ENCODE peak calls at places on chromosomes 5 and 9, in six cellular contexts. Q is kidney; M is CD4-positive, CD25-positive, alpha-beta regulatory T cell; N is mucosa of descending colon; J is AG04450; U is A673. G is an unnamed sample.

GRCh38 chr5:14153932-14154646 is 10.9 kb downstream of the TRIO start:
- DNase-seq in Q (peak; percentile 84), M (no peak), N (peak; percentile 80), J (no peak), U (no peak), G (peak; percentile 75)

GRCh38 chr5:134249469-134250379 is 23.9 kb upstream of the PPP2CA start:
- DNase-seq in Q (no peak), M (no peak), N (peak; percentile 19), J (no peak), U (no peak), G (peak; percentile 67)

GRCh38 chr9:134518004-134518606 is 123.5 kb upstream of the COL5A1 start:
- DNase-seq in Q (peak; percentile 62), M (no peak), N (no peak), J (no peak), U (no peak), G (peak; percentile 58)

GRCh38 chr9:93126151-93126781 is 7.8 kb downstream of the NINJ1 start:
- DNase-seq in Q (peak; percentile 71), M (no peak), N (no peak), J (no peak), U (no peak), G (peak; percentile 61)

GRCh38 chr5:100772011-100772410 is 131.1 kb downstream of the ST8SIA4 start:
- DNase-seq in Q (no peak), M (no peak), N (no peak), J (no peak), U (no peak), G (no peak)

GRCh38 chr5:6708814-6709213 is 4.4 kb upstream of the TENT4A start:
- DNase-seq in Q (no peak), M (no peak), N (no peak), J (no peak), U (no peak), G (peak; percentile 25)

GRCh38 chr9:136688274-136689107 is 1.2 kb upstream of the AGPAT2 start:
- DNase-seq in Q (no peak), M (no peak), N (no peak), J (no peak), U (no peak), G (peak; percentile 67)

GRCh38 chr5:168978015-168978414 is 322.9 kb downstream of the SLIT3 start:
- DNase-seq in Q (no peak), M (no peak), N (no peak), J (no peak), U (no peak), G (no peak)

GRCh38 chr5:109003928-109004327 is 256.2 kb downstream of the FER start:
- DNase-seq in Q (no peak), M (no peak), N (no peak), J (no peak), U (no peak), G (no peak)

GRCh38 chr9:93680445-93681315 is 104.3 kb downstream of the PHF2 start:
- DNase-seq in Q (peak; percentile 68), M (no peak), N (no peak), J (no peak), U (no peak), G (peak; percentile 62)

GRCh38 chr5:54651482-54652076 is 134.0 kb downstream of the SNX18 start:
- DNase-seq in Q (peak; percentile 89), M (no peak), N (no peak), J (no peak), U (peak; percentile 91), G (peak; percentile 85)

GRCh38 chr5:131357739-131358561 is 94.1 kb downstream of the CDC42SE2 start:
- DNase-seq in Q (no peak), M (peak; percentile 30), N (no peak), J (no peak), U (no peak), G (no peak)

GRCh38 chr5:12100542-12100941 is 196.3 kb upstream of the CTNND2 start:
- DNase-seq in Q (no peak), M (no peak), N (no peak), J (no peak), U (no peak), G (no peak)

GRCh38 chr9:85743290-85744128 is 1.8 kb upstream of the AGTPBP1 start:
- DNase-seq in Q (peak; percentile 70), M (no peak), N (peak; percentile 46), J (peak; percentile 83), U (peak; percentile 55), G (peak; percentile 82)

GRCh38 chr9:136160939-136161610 is 42.4 kb upstream of the TMEM250 start:
- DNase-seq in Q (peak; percentile 50), M (no peak), N (no peak), J (no peak), U (no peak), G (no peak)

GRCh38 chr5:137096149-137097103 is 402.7 kb downstream of the SPOCK1 start:
- DNase-seq in Q (no peak), M (no peak), N (no peak), J (no peak), U (no peak), G (no peak)

GRCh38 chr9:130844028-130844427 is 9.0 kb downstream of the ABL1 start:
- DNase-seq in Q (no peak), M (no peak), N (no peak), J (no peak), U (no peak), G (no peak)

GRCh38 chr9:130196643-130197042 is 24.4 kb downstream of the NCS1 start:
- DNase-seq in Q (no peak), M (no peak), N (no peak), J (no peak), U (peak; percentile 75), G (no peak)

GRCh38 chr9:135606885-135607259 is 32.5 kb downstream of the GLT6D1 start:
- DNase-seq in Q (no peak), M (no peak), N (no peak), J (no peak), U (no peak), G (no peak)

GRCh38 chr9:83062653-83063527 is at the start of gene RASEF:
- DNase-seq in Q (peak; percentile 89), M (no peak), N (peak; percentile 83), J (no peak), U (peak; percentile 6), G (peak; percentile 93)

GRCh38 chr9:83061036-83061435 is 1.9 kb downstream of the RASEF start:
- DNase-seq in Q (no peak), M (no peak), N (peak; percentile 41), J (no peak), U (no peak), G (no peak)

GRCh38 chr9:83062011-83062652 is 810 bp downstream of the RASEF start:
- DNase-seq in Q (peak; percentile 77), M (no peak), N (peak; percentile 74), J (no peak), U (peak; percentile 7), G (peak; percentile 84)

GRCh38 chr9:83059417-83059816 is 3.5 kb downstream of the RASEF start:
- DNase-seq in Q (no peak), M (no peak), N (peak; percentile 45), J (no peak), U (no peak), G (no peak)

GRCh38 chr9:83060557-83060956 is 2.4 kb downstream of the RASEF start:
- DNase-seq in Q (no peak), M (no peak), N (no peak), J (no peak), U (no peak), G (no peak)
- H3K4me3 ChIP-seq in Q (no peak overlapping the region), M (no peak overlapping the region), N (no peak overlapping the region), J (no peak overlapping the region), U (no peak overlapping the region), G (peak overlapping the region; percentile 45)

GRCh38 chr5:15499528-15500325 is at the start of gene FBXL7:
- DNase-seq in Q (peak; percentile 90), M (no peak), N (peak; percentile 41), J (peak; percentile 41), U (peak; percentile 64), G (peak; percentile 88)

GRCh38 chr5:15500326-15500958 is 462 bp downstream of the FBXL7 start:
- DNase-seq in Q (peak; percentile 82), M (no peak), N (peak; percentile 28), J (no peak), U (peak; percentile 38), G (peak; percentile 71)

GRCh38 chr5:15506146-15506545 is 6.2 kb downstream of the FBXL7 start:
- DNase-seq in Q (no peak), M (no peak), N (no peak), J (no peak), U (no peak), G (no peak)

GRCh38 chr5:15501057-15501791 is 1.2 kb downstream of the FBXL7 start:
- DNase-seq in Q (peak; percentile 76), M (no peak), N (peak; percentile 28), J (no peak), U (peak; percentile 22), G (peak; percentile 49)

DNA sequence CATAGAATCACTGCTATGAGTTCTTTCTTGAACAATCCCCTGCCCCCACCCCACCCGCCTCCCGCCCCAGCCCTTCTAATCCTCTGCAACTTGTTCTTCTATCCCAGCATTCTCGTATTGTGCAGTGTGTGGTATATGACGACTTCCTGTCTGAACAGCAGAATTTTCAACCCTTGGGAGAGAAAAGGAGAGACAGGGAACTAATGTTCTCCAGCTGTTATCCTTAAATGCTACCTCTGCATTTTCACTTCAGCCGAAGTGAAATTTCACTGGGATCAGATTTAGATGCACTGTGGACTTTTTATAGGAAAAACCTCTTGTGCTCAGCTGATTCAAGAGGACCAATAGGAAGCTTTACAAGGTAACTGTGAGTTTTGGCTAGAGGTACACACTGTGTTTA is 2.2 kb downstream of the FBXL7 start:
- DNase-seq in Q (no peak), M (no peak), N (no peak), J (no peak), U (peak; percentile 22), G (no peak)
- H3K4me3 ChIP-seq in Q (no peak overlapping the region), M (no peak overlapping the region), N (no peak overlapping the region), J (peak overlapping the region; percentile 81), U (peak overlapping the region; percentile 56), G (peak overlapping the region; percentile 64)

GRCh38 chr9:34577635-34578240 is 11.8 kb downstream of the CNTFR start:
- DNase-seq in Q (no peak), M (no peak), N (no peak), J (no peak), U (peak; percentile 35), G (no peak)
- H3K4me3 ChIP-seq in Q (no peak overlapping the region), M (no peak overlapping the region), N (no peak overlapping the region), J (no peak overlapping the region), U (peak overlapping the region; percentile 37), G (no peak overlapping the region)

GRCh38 chr9:76377791-76378190 is 16.4 kb downstream of the RFK start:
- DNase-seq in Q (no peak), M (no peak), N (no peak), J (no peak), U (no peak), G (no peak)
- H3K4me3 ChIP-seq in Q (no peak overlapping the region), M (no peak overlapping the region), N (no peak overlapping the region), J (no peak overlapping the region), U (no peak overlapping the region), G (no peak overlapping the region)